ENCODE peak calls at places on chromosomes 3 and 15, in four cellular contexts. P is right lobe of liver, N is Peyer's patch, A is pancreas. L is an unnamed sample.

GRCh38 chr15:27059610-27060202 is 88.7 kb downstream of the GABRG3 start:
- DNase-seq in P (peak; percentile 58), N (no peak), A (no peak), L (no peak)

GRCh38 chr3:78204977-78205376 is 1165.1 kb downstream of the ROBO2 start:
- DNase-seq in P (no peak), N (no peak), A (no peak), L (no peak)

GRCh38 chr3:72346526-72346926 is 501.7 kb downstream of the SHQ1 start:
- DNase-seq in P (no peak), N (no peak), A (no peak), L (no peak)

GRCh38 chr3:187613557-187613956 is 56.6 kb downstream of the SST start:
- DNase-seq in P (no peak), N (no peak), A (no peak), L (no peak)

GRCh38 chr3:185549111-185549510 is 3.3 kb downstream of the LIPH start:
- DNase-seq in P (no peak), N (peak; percentile 61), A (no peak), L (no peak)

GRCh38 chr3:26753109-26753508 is 130.5 kb downstream of the LRRC3B start:
- DNase-seq in P (no peak), N (no peak), A (no peak), L (no peak)

GRCh38 chr3:46926871-46927717 is 49.5 kb downstream of the CCDC12 start:
- DNase-seq in P (no peak), N (peak; percentile 84), A (peak; percentile 57), L (no peak)

GRCh38 chr3:147380996-147381376 is 25.4 kb downstream of the ZIC4 start:
- DNase-seq in P (no peak), N (no peak), A (no peak), L (no peak)

GRCh38 chr3:157418104-157418503 is 18.5 kb upstream of the PTX3 start:
- DNase-seq in P (no peak), N (no peak), A (no peak), L (no peak)

GRCh38 chr3:184186184-184186901 is at the start of gene ABCF3:
- DNase-seq in P (no peak), N (peak; percentile 76), A (peak; percentile 86), L (no peak)

GRCh38 chr3:40521254-40521653 is 3.5 kb upstream of the ZNF621 start:
- DNase-seq in P (no peak), N (no peak), A (no peak), L (no peak)

GRCh38 chr3:126621627-126622345 is 33.1 kb downstream of the TXNRD3 start:
- DNase-seq in P (no peak), N (no peak), A (no peak), L (no peak)

GRCh38 chr15:93543093-93543492 is 454.1 kb upstream of the RGMA start:
- DNase-seq in P (no peak), N (no peak), A (no peak), L (no peak)

GRCh38 chr3:192833177-192833890 is 84.3 kb downstream of the MB21D2 start:
- DNase-seq in P (no peak), N (no peak), A (no peak), L (no peak)

GRCh38 chr3:135352213-135352612 is 557.2 kb downstream of the EPHB1 start:
- DNase-seq in P (no peak), N (no peak), A (no peak), L (no peak)

GRCh38 chr3:184262927-184263179 is 1.5 kb upstream of the CAMK2N2 start:
- DNase-seq in P (no peak), N (no peak), A (no peak), L (no peak)

GRCh38 chr3:122097141-122097540 is 42.0 kb downstream of the CD86 start:
- DNase-seq in P (no peak), N (no peak), A (no peak), L (no peak)

GRCh38 chr3:23258110-23258509 is 55.0 kb downstream of the UBE2E2 start:
- DNase-seq in P (no peak), N (no peak), A (no peak), L (no peak)

GRCh38 chr3:50675179-50676030 is 678 bp downstream of the DOCK3 start:
- DNase-seq in P (no peak), N (peak; percentile 60), A (peak; percentile 73), L (no peak)

GRCh38 chr3:87227835-87228144 is 681 bp downstream of the CHMP2B start:
- DNase-seq in P (no peak), N (no peak), A (no peak), L (no peak)

GRCh38 chr3:141236351-141236750 is 4.7 kb downstream of the PXYLP1 start:
- DNase-seq in P (no peak), N (no peak), A (no peak), L (no peak)

GRCh38 chr15:39783244-39783820 is 691 bp upstream of the FSIP1 start:
- DNase-seq in P (no peak), N (no peak), A (no peak), L (no peak)

GRCh38 chr15:64720188-64720587 is 55.2 kb downstream of the RBPMS2 start:
- DNase-seq in P (no peak), N (no peak), A (no peak), L (no peak)

GRCh38 chr3:170584585-170585007 is 1.3 kb downstream of the SLC7A14 start:
- DNase-seq in P (peak; percentile 62), N (peak; percentile 72), A (peak; percentile 90), L (no peak)

GRCh38 chr3:30042274-30042859 is 564.0 kb upstream of the TGFBR2 start:
- DNase-seq in P (peak; percentile 54), N (peak; percentile 85), A (no peak), L (peak; percentile 38)

GRCh38 chr3:3066910-3067309 is 43.3 kb downstream of the IL5RA start:
- DNase-seq in P (no peak), N (no peak), A (no peak), L (no peak)

GRCh38 chr3:98171066-98171465 is 4.6 kb downstream of the OR5H15 start:
- DNase-seq in P (no peak), N (no peak), A (no peak), L (no peak)
- TF ChIP-seq CTCF in P (no peak), N (no peak), A (no peak), L (no peak)

GRCh38 chr15:62769604-62770003 is 272.9 kb upstream of the TPM1 start:
- DNase-seq in P (no peak), N (no peak), A (no peak), L (no peak)
- H3K27ac ChIP-seq in P (no peak overlapping the region), N (no peak overlapping the region), A (no peak overlapping the region), L (no peak overlapping the region)

GRCh38 chr3:120341658-120342346 is 7.4 kb downstream of the LRRC58 start:
- DNase-seq in P (no peak), N (no peak), A (peak; percentile 52), L (no peak)

GRCh38 chr3:120344349-120344748 is 4.8 kb downstream of the LRRC58 start:
- DNase-seq in P (no peak), N (no peak), A (no peak), L (no peak)

GRCh38 chr3:120332646-120333045 is 16.5 kb downstream of the LRRC58 start:
- DNase-seq in P (peak; percentile 71), N (no peak), A (no peak), L (no peak)

GRCh38 chr3:120339362-120339761 is 9.8 kb downstream of the LRRC58 start:
- DNase-seq in P (no peak), N (no peak), A (no peak), L (no peak)

DNA sequence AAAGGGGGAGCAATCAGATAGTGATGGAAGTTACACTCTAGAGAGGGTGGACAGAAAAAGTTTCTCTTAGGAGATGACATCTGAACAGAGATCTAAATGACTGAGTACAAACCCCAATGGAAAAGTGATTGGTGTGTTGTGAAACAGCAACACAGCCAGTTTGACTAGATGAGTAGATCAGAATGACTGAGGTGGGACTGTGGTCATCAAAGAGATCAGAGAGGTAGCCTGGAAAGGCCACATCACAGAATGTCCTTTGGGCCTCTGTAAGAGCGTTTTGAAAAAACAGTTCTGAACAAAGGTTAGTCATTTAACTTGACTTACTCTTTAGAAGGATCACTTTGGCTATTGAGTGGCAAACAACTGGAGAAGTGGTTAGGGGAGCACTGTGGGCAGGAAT is 10.6 kb downstream of the LRRC58 start:
- DNase-seq in P (no peak), N (no peak), A (no peak), L (no peak)
- H3K36me3 ChIP-seq in P (no peaks in the 10 kb centered on the region), N (peaks cover 18% of the 10 kb centered on the region), A (no peaks in the 10 kb centered on the region), L (peaks cover 2% of the 10 kb centered on the region)

GRCh38 chr15:68554716-68555347 is 24.0 kb upstream of the CORO2B start:
- DNase-seq in P (no peak), N (no peak), A (no peak), L (no peak)

GRCh38 chr15:68553994-68554715 is 24.6 kb upstream of the CORO2B start:
- DNase-seq in P (peak; percentile 69), N (peak; percentile 81), A (no peak), L (peak; percentile 38)

GRCh38 chr15:68552773-68553172 is 26.0 kb upstream of the CORO2B start:
- DNase-seq in P (no peak), N (no peak), A (no peak), L (no peak)

GRCh38 chr15:68552344-68552743 is 26.4 kb upstream of the CORO2B start:
- DNase-seq in P (no peak), N (no peak), A (no peak), L (no peak)

GRCh38 chr15:68553594-68553993 is 25.2 kb upstream of the CORO2B start:
- DNase-seq in P (no peak), N (no peak), A (no peak), L (no peak)
- TF ChIP-seq CTCF in P (no peak), N (no peak), A (no peak), L (no peak)

DNA sequence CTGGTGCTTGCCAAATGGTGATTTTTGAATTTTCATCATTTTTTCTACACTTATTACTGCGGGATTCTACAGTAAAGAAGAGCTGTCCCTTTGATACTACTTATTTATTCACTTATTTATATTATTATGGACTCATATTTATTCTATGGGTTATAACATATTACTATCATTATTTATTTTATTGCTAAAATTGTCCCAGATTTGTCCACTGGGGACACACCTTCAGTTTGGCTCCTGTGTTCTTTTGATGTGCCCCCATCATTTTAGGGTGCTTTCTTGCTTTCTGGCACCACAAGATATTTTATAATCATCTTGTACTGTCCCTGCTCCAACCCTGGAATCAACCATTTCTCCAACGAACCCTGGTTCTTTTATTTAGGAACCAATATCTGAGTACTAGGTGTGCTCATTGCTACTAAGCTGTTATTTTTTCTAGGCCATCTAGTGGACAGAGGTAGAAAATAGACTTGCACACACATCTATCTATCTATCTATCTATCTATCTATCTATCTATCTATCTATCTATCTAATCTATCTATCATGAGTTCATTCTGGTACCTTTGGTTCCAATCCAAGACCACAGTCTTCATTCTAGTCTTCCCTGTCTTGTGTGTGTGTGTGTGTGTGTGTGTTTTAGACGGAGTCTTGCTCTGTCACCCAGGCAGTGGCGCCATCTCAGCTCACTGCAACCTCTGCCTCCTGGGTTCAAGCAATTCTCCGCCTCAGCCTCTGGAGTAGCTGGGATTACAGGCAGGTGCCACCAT is 16.0 kb downstream of the SLC22A14 start:
- DNase-seq in P (no peak), N (no peak), A (no peak), L (no peak)
- H3K27ac ChIP-seq in P (no peak overlapping the region), N (no peak overlapping the region), A (no peak overlapping the region), L (no peak overlapping the region)

DNA sequence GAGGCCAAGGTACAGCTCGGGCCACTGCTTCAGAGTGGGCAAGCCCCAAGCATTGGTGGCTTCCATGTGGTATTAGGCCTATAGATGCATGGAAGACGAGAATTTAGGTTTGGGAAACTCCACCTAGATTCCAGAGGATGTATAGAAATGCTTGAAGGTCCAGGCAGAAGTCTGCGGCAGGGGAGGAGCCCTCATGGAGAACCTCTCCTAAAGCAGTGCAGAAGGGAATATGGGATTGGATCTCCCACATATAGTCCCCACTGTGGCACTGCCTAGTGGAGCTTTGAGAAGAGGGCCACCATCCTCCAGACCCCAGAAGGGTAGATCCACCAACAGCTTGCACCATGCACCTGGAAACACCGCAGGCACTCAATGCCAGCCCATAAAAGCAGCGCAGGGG is 48.1 kb upstream of the XXYLT1 start:
- DNase-seq in P (no peak), N (no peak), A (no peak), L (no peak)
- H3K36me3 ChIP-seq in P (peaks cover 11% of the 10 kb centered on the region), N (peaks cover 39% of the 10 kb centered on the region), A (no peaks in the 10 kb centered on the region), L (no peaks in the 10 kb centered on the region)